ENCODE peak calls at places on chromosome 4, in ten cellular contexts. X is cardiac muscle cell, S is iris pigment epithelial cell, M is anterior cingulate cortex, H is pancreas, F is activated T-helper 1 cell treated with Interleukin-2 at 50 U/mL for 16 hours, U is HS-5, D is HL-60, A is T-cell, B is Caki2. C is an unnamed sample.

GRCh38 chr4:74794341-74794801 is at the start of gene BTC:
- DNase-seq in U (no peak), B (peak), H (peak), M (no peak), S (peak), F (no peak), A (no peak), D (no peak), X (peak), C (no peak)

GRCh38 chr4:111537861-111538260 is 607.4 kb upstream of the FAM241A start:
- DNase-seq in M (no peak), D (no peak), X (peak), F (no peak), S (peak), A (no peak), H (no peak), U (no peak), B (no peak), C (no peak)

GRCh38 chr4:75673959-75674328 is 733 bp upstream of the G3BP2 start:
- DNase-seq in X (peak), H (no peak), S (peak), A (no peak), D (no peak), B (no peak), M (no peak), U (no peak), F (no peak), C (no peak)

GRCh38 chr4:3439391-3439790 is 2.4 kb upstream of the HGFAC start:
- DNase-seq in H (no peak), M (no peak), B (no peak), F (no peak), U (no peak), A (no peak), X (no peak), D (no peak), S (no peak), C (no peak)

GRCh38 chr4:41428941-41429669 is 108.9 kb upstream of the LIMCH1 start:
- DNase-seq in X (no peak), U (no peak), D (no peak), B (no peak), F (no peak), M (no peak), S (no peak), A (no peak), H (no peak), C (no peak)

GRCh38 chr4:69910016-69910782 is 20.7 kb upstream of the CSN1S1 start:
- DNase-seq in U (peak), F (no peak), H (no peak), A (no peak), D (peak), X (peak), S (peak), B (no peak), M (no peak), C (no peak)

GRCh38 chr4:188145626-188146025 is 6.4 kb downstream of the TRIML1 start:
- DNase-seq in B (no peak), M (no peak), D (no peak), F (no peak), U (no peak), H (no peak), S (peak), X (no peak), A (no peak), C (no peak)

GRCh38 chr4:82543131-82543530 is 18.7 kb downstream of the TMEM150C start:
- DNase-seq in U (no peak), H (no peak), X (no peak), M (no peak), F (no peak), D (no peak), B (no peak), A (no peak), S (no peak), C (no peak)

GRCh38 chr4:86453044-86453501 is 93.2 kb upstream of the MAPK10 start:
- DNase-seq in B (peak), A (no peak), D (no peak), H (peak), U (no peak), S (peak), M (peak), F (no peak), X (peak), C (no peak)

C was measured in HS-27A.